ENCODE peak calls at places on chromosome 5, in six cellular contexts. Z is GM12892, T is HepG2, I is K562, E is GM12878, L is SK-N-SH. A is an unnamed sample.

GRCh38 chr5:151167022-151167421 is 9.4 kb upstream of the ANXA6 start:
- DNase-seq in Z (no peak), T (no peak), I (no peak), E (no peak), L (no peak), A (no peak)

GRCh38 chr5:146193291-146193690 is 10.1 kb upstream of the RBM27 start:
- DNase-seq in Z (no peak), T (no peak), I (no peak), E (no peak), L (no peak), A (no peak)

GRCh38 chr5:73380052-73380451 is 68.5 kb downstream of the FOXD1 start:
- DNase-seq in Z (no peak), T (no peak), I (no peak), E (no peak), L (peak; percentile 25), A (no peak)

GRCh38 chr5:111583761-111584203 is 71.4 kb upstream of the STARD4 start:
- DNase-seq in Z (no peak), T (no peak), I (no peak), E (no peak), L (no peak), A (no peak)

GRCh38 chr5:53965459-53965858 is 344.9 kb downstream of the ARL15 start:
- DNase-seq in Z (no peak), T (no peak), I (no peak), E (no peak), L (no peak), A (no peak)

GRCh38 chr5:115168829-115169391 is 798 bp downstream of the TRIM36 start:
- DNase-seq in Z (no peak), T (no peak), I (peak; percentile 21), E (no peak), L (peak; percentile 68), A (peak; percentile 21)

GRCh38 chr5:82319977-82320376 is 41.8 kb upstream of the RPS23 start:
- DNase-seq in Z (no peak), T (no peak), I (no peak), E (no peak), L (no peak), A (no peak)

GRCh38 chr5:56356121-56356875 is 123.2 kb upstream of the ANKRD55 start:
- DNase-seq in Z (no peak), T (peak; percentile 41), I (no peak), E (no peak), L (no peak), A (no peak)

GRCh38 chr5:143968071-143968878 is 156.3 kb downstream of the HMHB1 start:
- DNase-seq in Z (no peak), T (peak; percentile 22), I (peak; percentile 4), E (peak; percentile 34), L (peak; percentile 37), A (no peak)
- TF ChIP-seq TAF1 in Z (no peak), T (no peak), I (no peak), E (no peak), L (no peak), A (no peak)

DNA sequence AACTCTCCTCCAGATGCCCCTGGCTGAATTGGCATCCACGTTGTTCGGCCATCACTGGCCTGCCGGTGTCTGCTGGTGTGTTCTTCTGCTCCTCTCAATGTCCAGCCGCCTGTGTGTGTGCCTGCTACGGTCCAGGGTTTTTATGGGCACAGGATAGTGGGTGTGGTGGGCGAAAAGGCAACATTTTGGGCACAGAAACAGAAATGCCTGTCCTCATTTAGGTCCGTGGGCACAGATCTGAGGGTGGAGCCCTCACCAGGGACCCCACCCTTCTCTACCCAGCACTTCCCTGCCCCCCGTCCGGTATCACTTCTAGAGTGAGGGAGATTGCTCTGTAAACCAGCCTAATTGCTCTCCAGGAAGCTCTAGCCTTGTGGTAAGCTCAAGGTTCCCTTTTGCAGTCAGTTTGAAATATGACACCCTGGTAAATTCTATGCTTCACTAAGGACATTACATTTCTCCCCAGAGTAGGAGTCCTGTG is 410.1 kb downstream of the MAT2B start:
- DNase-seq in Z (no peak), T (peak; percentile 27), I (peak; percentile 2), E (peak; percentile 62), L (no peak), A (peak; percentile 2)
- TF ChIP-seq TAF1 in Z (no peak), T (no peak), I (no peak), E (no peak), L (no peak), A (no peak)

DNA sequence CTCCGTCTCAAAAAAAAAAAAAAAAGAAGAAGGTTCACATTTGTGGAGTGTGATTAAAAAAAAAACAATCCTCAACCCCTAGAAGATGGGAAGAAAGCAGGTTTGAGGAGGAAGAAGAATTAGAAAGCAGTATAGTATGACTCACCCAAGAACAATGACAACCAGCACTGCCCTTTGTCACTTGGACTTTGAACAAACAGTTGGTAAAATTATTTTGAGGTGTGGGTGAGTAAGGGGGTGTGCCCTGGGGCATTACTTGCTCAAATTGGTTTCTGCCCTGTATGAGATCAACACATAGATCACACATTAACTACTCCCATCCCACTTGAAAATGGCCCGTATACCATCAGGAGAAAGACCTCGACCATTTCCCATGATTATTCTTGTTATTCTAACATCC is 33.3 kb upstream of the F2RL1 start:
- DNase-seq in Z (no peak), T (peak; percentile 79), I (no peak), E (no peak), L (no peak), A (no peak)
- TF ChIP-seq TAF1 in Z (no peak), T (no peak), I (no peak), E (no peak), L (no peak), A (no peak)

GRCh38 chr5:113161806-113162205 is 185.2 kb downstream of the DCP2 start:
- DNase-seq in Z (no peak), T (no peak), I (no peak), E (no peak), L (no peak), A (no peak)
- TF ChIP-seq TAF1 in Z (no peak), T (no peak), I (no peak), E (no peak), L (no peak), A (no peak)

GRCh38 chr5:117435203-117435602 is 860.6 kb upstream of the SEMA6A start:
- DNase-seq in Z (no peak), T (no peak), I (no peak), E (no peak), L (no peak), A (no peak)

GRCh38 chr5:117436846-117437245 is 862.2 kb upstream of the SEMA6A start:
- DNase-seq in Z (no peak), T (no peak), I (no peak), E (no peak), L (no peak), A (no peak)

GRCh38 chr5:117431091-117431490 is 856.5 kb upstream of the SEMA6A start:
- DNase-seq in Z (no peak), T (no peak), I (no peak), E (no peak), L (no peak), A (no peak)

GRCh38 chr5:117433841-117434240 is 859.2 kb upstream of the SEMA6A start:
- DNase-seq in Z (no peak), T (no peak), I (no peak), E (no peak), L (no peak), A (no peak)

DNA sequence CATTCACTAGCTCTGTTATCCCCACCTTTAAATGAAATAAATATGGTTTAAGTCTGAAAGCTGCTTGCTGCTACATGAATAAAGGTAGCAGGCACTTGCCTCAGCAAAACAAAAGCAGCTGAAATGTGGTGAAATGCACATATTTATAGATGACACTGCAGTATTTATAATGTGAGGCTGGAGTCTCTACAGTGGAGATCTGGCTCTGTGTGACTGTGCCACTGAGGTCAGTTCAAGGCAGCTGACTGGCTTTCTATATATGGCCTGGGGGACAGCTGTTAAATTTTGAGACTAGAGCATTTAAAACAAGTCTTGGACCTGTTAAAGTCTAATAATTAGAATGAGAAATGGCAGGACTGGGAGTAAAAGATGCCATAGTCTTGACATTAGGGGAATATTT is 859.6 kb upstream of the SEMA6A start:
- DNase-seq in Z (no peak), T (no peak), I (no peak), E (no peak), L (no peak), A (no peak)
- TF ChIP-seq TAF1 in Z (no peak), T (no peak), I (no peak), E (no peak), L (no peak), A (no peak)

GRCh38 chr5:88667187-88668141 is 215.5 kb downstream of the MEF2C start:
- DNase-seq in Z (no peak), T (no peak), I (no peak), E (no peak), L (no peak), A (no peak)

GRCh38 chr5:88669314-88669713 is 213.7 kb downstream of the MEF2C start:
- DNase-seq in Z (no peak), T (no peak), I (no peak), E (no peak), L (no peak), A (no peak)

GRCh38 chr5:88664630-88665029 is 218.4 kb downstream of the MEF2C start:
- DNase-seq in Z (no peak), T (no peak), I (no peak), E (no peak), L (no peak), A (no peak)

GRCh38 chr5:88665750-88666215 is 217.2 kb downstream of the MEF2C start:
- DNase-seq in Z (no peak), T (no peak), I (no peak), E (no peak), L (no peak), A (no peak)

DNA sequence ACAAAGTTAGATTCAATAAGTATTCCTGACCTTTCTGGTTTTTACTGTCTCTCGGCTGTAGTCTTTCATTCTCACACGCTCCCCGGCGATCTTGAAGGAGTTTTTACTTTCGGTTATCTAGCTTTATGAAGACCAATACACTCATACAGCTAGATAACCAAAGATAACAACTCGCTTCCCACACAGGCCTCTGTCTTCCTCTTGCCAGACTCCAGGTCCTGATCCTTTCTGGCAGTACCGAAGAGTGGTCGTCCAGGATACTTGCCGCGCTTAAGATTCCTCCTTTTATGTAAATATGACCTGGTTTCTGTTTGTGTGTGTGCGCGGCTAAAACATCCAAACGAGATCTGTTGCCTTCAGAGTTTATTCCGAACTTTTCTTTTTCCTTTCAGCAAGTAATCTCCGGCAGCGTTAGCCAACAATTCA is 216.2 kb downstream of the MEF2C start:
- DNase-seq in Z (no peak), T (no peak), I (no peak), E (no peak), L (no peak), A (no peak)
- TF ChIP-seq TAF1 in Z (no peak), T (no peak), I (no peak), E (no peak), L (no peak), A (no peak)